ENCODE peak calls at places on chromosomes 5 and 9, in five cellular contexts. One of them, this sample, is unnamed.

GRCh38 chr5:82911902-82912301 is 165.3 kb downstream of the TMEM167A start:
- DNase-seq in mesendoderm: no peak
- DNase-seq in IMR-90: no peak
- DNase-seq in neuronal stem cell: no peak
- DNase-seq in mesenchymal stem cell: no peak
- DNase-seq in this sample: no peak

GRCh38 chr5:80656425-80656824 is 1.6 kb upstream of the DHFR start:
- DNase-seq in mesenchymal stem cell: peak; percentile 21
- DNase-seq in neuronal stem cell: no peak
- DNase-seq in IMR-90: peak; percentile 52
- DNase-seq in mesendoderm: peak; percentile 62
- DNase-seq in this sample: no peak

GRCh38 chr5:180370861-180371641 is 17.9 kb upstream of the GFPT2 start:
- DNase-seq in mesenchymal stem cell: no peak
- DNase-seq in mesendoderm: no peak
- DNase-seq in IMR-90: no peak
- DNase-seq in neuronal stem cell: no peak
- DNase-seq in this sample: peak; percentile 56

GRCh38 chr5:1661831-1662558 is 137.6 kb downstream of the MRPL36 start:
- DNase-seq in neuronal stem cell: no peak
- DNase-seq in mesenchymal stem cell: no peak
- DNase-seq in mesendoderm: no peak
- DNase-seq in IMR-90: no peak
- DNase-seq in this sample: peak; percentile 23

GRCh38 chr5:35919191-35919590 is 19.2 kb downstream of the CAPSL start:
- DNase-seq in mesendoderm: no peak
- DNase-seq in neuronal stem cell: no peak
- DNase-seq in mesenchymal stem cell: peak; percentile 37
- DNase-seq in IMR-90: peak; percentile 95
- DNase-seq in this sample: no peak

GRCh38 chr9:136438909-136439549 is 616 bp downstream of the INPP5E start:
- DNase-seq in neuronal stem cell: no peak
- DNase-seq in mesenchymal stem cell: peak; percentile 52
- DNase-seq in mesendoderm: peak; percentile 26
- DNase-seq in IMR-90: peak; percentile 11
- DNase-seq in this sample: peak; percentile 48

GRCh38 chr5:113181853-113182490 is 205.4 kb downstream of the DCP2 start:
- DNase-seq in mesenchymal stem cell: no peak
- DNase-seq in mesendoderm: no peak
- DNase-seq in IMR-90: no peak
- DNase-seq in neuronal stem cell: no peak
- DNase-seq in this sample: no peak

GRCh38 chr5:171415115-171415730 is 4.2 kb upstream of the FGF18 start:
- DNase-seq in neuronal stem cell: no peak
- DNase-seq in IMR-90: peak; percentile 63
- DNase-seq in mesendoderm: no peak
- DNase-seq in mesenchymal stem cell: no peak
- DNase-seq in this sample: peak; percentile 34

GRCh38 chr5:64811050-64811640 is 42.4 kb downstream of the CWC27 start:
- DNase-seq in IMR-90: peak; percentile 81
- DNase-seq in mesendoderm: peak; percentile 64
- DNase-seq in mesenchymal stem cell: peak; percentile 71
- DNase-seq in neuronal stem cell: peak; percentile 27
- DNase-seq in this sample: no peak

GRCh38 chr5:59586811-59587340 is 306.6 kb downstream of the PDE4D start:
- DNase-seq in mesendoderm: no peak
- DNase-seq in neuronal stem cell: no peak
- DNase-seq in mesenchymal stem cell: no peak
- DNase-seq in IMR-90: no peak
- DNase-seq in this sample: no peak

GRCh38 chr5:421901-422300 is 21.1 kb upstream of the EXOC3 start:
- DNase-seq in neuronal stem cell: no peak
- DNase-seq in mesendoderm: no peak
- DNase-seq in mesenchymal stem cell: no peak
- DNase-seq in IMR-90: no peak
- DNase-seq in this sample: no peak

GRCh38 chr5:54415896-54416640 is 39.4 kb upstream of the HSPB3 start:
- DNase-seq in neuronal stem cell: no peak
- DNase-seq in mesenchymal stem cell: no peak
- DNase-seq in IMR-90: peak; percentile 42
- DNase-seq in mesendoderm: peak; percentile 81
- DNase-seq in this sample: no peak

GRCh38 chr9:105901514-105902109 is 207.3 kb downstream of the TMEM38B start:
- DNase-seq in neuronal stem cell: peak; percentile 56
- DNase-seq in mesenchymal stem cell: peak; percentile 61
- DNase-seq in IMR-90: peak; percentile 3
- DNase-seq in mesendoderm: peak; percentile 89
- DNase-seq in this sample: peak; percentile 78

GRCh38 chr5:172115541-172115982 is 72.5 kb downstream of the STK10 start:
- DNase-seq in IMR-90: no peak
- DNase-seq in mesendoderm: no peak
- DNase-seq in neuronal stem cell: no peak
- DNase-seq in mesenchymal stem cell: no peak
- DNase-seq in this sample: no peak

GRCh38 chr5:52476346-52476745 is 311.4 kb upstream of the ITGA1 start:
- DNase-seq in mesenchymal stem cell: no peak
- DNase-seq in neuronal stem cell: no peak
- DNase-seq in mesendoderm: no peak
- DNase-seq in IMR-90: no peak
- DNase-seq in this sample: no peak

GRCh38 chr5:82164957-82165698 is 113.0 kb downstream of the RPS23 start:
- DNase-seq in neuronal stem cell: no peak
- DNase-seq in IMR-90: peak; percentile 84
- DNase-seq in mesendoderm: peak; percentile 65
- DNase-seq in mesenchymal stem cell: peak; percentile 64
- DNase-seq in this sample: peak; percentile 43

GRCh38 chr9:108775901-108776306 is 79.9 kb downstream of the ACTL7B start:
- DNase-seq in IMR-90: no peak
- DNase-seq in neuronal stem cell: no peak
- DNase-seq in mesenchymal stem cell: peak; percentile 32
- DNase-seq in mesendoderm: no peak
- DNase-seq in this sample: no peak

GRCh38 chr9:120914953-120915352 is 11.6 kb downstream of the TRAF1 start:
- DNase-seq in mesenchymal stem cell: no peak
- DNase-seq in neuronal stem cell: no peak
- DNase-seq in IMR-90: peak; percentile 82
- DNase-seq in mesendoderm: no peak
- DNase-seq in this sample: no peak

GRCh38 chr5:94433393-94434149 is 184.8 kb downstream of the KIAA0825 start:
- DNase-seq in neuronal stem cell: no peak
- DNase-seq in IMR-90: peak; percentile 64
- DNase-seq in mesenchymal stem cell: peak; percentile 81
- DNase-seq in mesendoderm: peak; percentile 13
- DNase-seq in this sample: no peak

GRCh38 chr9:81601639-81602623 is 87.4 kb downstream of the TLE1 start:
- DNase-seq in mesenchymal stem cell: peak; percentile 56
- DNase-seq in neuronal stem cell: no peak
- DNase-seq in mesendoderm: peak; percentile 31
- DNase-seq in IMR-90: peak; percentile 72
- DNase-seq in this sample: no peak

GRCh38 chr5:41863871-41864486 is 6.2 kb downstream of the OXCT1 start:
- DNase-seq in mesendoderm: no peak
- DNase-seq in neuronal stem cell: no peak
- DNase-seq in mesenchymal stem cell: peak; percentile 24
- DNase-seq in IMR-90: peak; percentile 51
- DNase-seq in this sample: no peak

GRCh38 chr5:95839658-95840057 is 17.1 kb upstream of the GLRX start:
- DNase-seq in IMR-90: no peak
- DNase-seq in neuronal stem cell: no peak
- DNase-seq in mesendoderm: no peak
- DNase-seq in mesenchymal stem cell: no peak
- DNase-seq in this sample: no peak

GRCh38 chr5:172444626-172445365 is 9.5 kb downstream of the SH3PXD2B start:
- DNase-seq in IMR-90: no peak
- DNase-seq in mesendoderm: no peak
- DNase-seq in neuronal stem cell: no peak
- DNase-seq in mesenchymal stem cell: no peak
- DNase-seq in this sample: no peak

GRCh38 chr5:77316871-77317661 is 106.6 kb downstream of the PDE8B start:
- DNase-seq in IMR-90: peak; percentile 25
- DNase-seq in mesenchymal stem cell: peak; percentile 49
- DNase-seq in neuronal stem cell: no peak
- DNase-seq in mesendoderm: no peak
- DNase-seq in this sample: no peak

GRCh38 chr5:112253478-112254250 is 165.4 kb downstream of the EPB41L4A start:
- DNase-seq in mesendoderm: no peak
- DNase-seq in neuronal stem cell: no peak
- DNase-seq in IMR-90: no peak
- DNase-seq in mesenchymal stem cell: no peak
- DNase-seq in this sample: no peak

GRCh38 chr9:7454490-7455110 is 345.0 kb downstream of the DMAC1 start:
- DNase-seq in mesenchymal stem cell: no peak
- DNase-seq in neuronal stem cell: no peak
- DNase-seq in mesendoderm: no peak
- DNase-seq in IMR-90: no peak
- DNase-seq in this sample: no peak

GRCh38 chr5:132011561-132012384 is at the start of gene ACSL6:
- DNase-seq in mesendoderm: peak; percentile 18
- DNase-seq in mesenchymal stem cell: peak; percentile 10
- DNase-seq in neuronal stem cell: no peak
- DNase-seq in IMR-90: no peak
- DNase-seq in this sample: peak; percentile 43

GRCh38 chr5:97297063-97297715 is 114.1 kb upstream of the RIOK2 start:
- DNase-seq in mesenchymal stem cell: peak; percentile 29
- DNase-seq in IMR-90: peak; percentile 23
- DNase-seq in mesendoderm: peak; percentile 91
- DNase-seq in neuronal stem cell: peak; percentile 37
- DNase-seq in this sample: peak; percentile 76

DNA sequence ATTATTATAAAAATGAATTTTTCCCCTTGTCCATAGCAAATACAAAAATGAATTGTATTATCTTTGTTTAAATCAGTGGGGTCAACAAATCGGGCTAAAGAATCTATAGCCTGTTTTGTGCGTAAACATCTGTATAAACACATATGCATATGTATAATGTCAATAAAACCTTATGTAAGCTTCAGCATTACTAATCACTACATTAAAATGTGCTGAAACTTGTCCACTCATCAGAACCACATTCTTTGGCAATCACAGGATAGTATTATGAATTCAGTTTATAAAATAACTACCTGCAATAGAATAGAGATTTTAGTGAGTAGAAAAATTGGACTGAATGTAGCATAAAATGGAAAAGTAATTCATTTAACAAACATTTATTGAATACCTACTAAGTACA is 30.6 kb downstream of the RGMB start:
- DNase-seq in IMR-90: no peak
- DNase-seq in neuronal stem cell: no peak
- DNase-seq in mesendoderm: no peak
- DNase-seq in mesenchymal stem cell: no peak
- DNase-seq in this sample: no peak
- H3K18ac ChIP-seq in IMR-90: no peak overlapping the region
- H3K18ac ChIP-seq in neuronal stem cell: no peak overlapping the region
- H3K18ac ChIP-seq in mesendoderm: no peak overlapping the region
- H3K18ac ChIP-seq in mesenchymal stem cell: no peak overlapping the region
- H3K18ac ChIP-seq in this sample: no peak overlapping the region

GRCh38 chr9:68619056-68619455 is 78.4 kb upstream of the TMEM252 start:
- DNase-seq in mesendoderm: no peak
- DNase-seq in IMR-90: no peak
- DNase-seq in neuronal stem cell: no peak
- DNase-seq in mesenchymal stem cell: no peak
- DNase-seq in this sample: no peak
- H3K18ac ChIP-seq in mesendoderm: no peak overlapping the region
- H3K18ac ChIP-seq in IMR-90: no peak overlapping the region
- H3K18ac ChIP-seq in neuronal stem cell: no peak overlapping the region
- H3K18ac ChIP-seq in mesenchymal stem cell: no peak overlapping the region
- H3K18ac ChIP-seq in this sample: no peak overlapping the region

GRCh38 chr9:116344416-116344815 is 190.8 kb downstream of the PAPPA start:
- DNase-seq in mesendoderm: no peak
- DNase-seq in mesenchymal stem cell: no peak
- DNase-seq in neuronal stem cell: no peak
- DNase-seq in IMR-90: no peak
- DNase-seq in this sample: no peak

GRCh38 chr9:116345393-116345792 is 191.8 kb downstream of the PAPPA start:
- DNase-seq in IMR-90: no peak
- DNase-seq in mesendoderm: no peak
- DNase-seq in mesenchymal stem cell: no peak
- DNase-seq in neuronal stem cell: no peak
- DNase-seq in this sample: no peak

GRCh38 chr9:116340270-116340669 is 186.7 kb downstream of the PAPPA start:
- DNase-seq in IMR-90: no peak
- DNase-seq in neuronal stem cell: no peak
- DNase-seq in mesenchymal stem cell: no peak
- DNase-seq in mesendoderm: no peak
- DNase-seq in this sample: no peak

GRCh38 chr9:116342071-116342470 is 188.5 kb downstream of the PAPPA start:
- DNase-seq in mesendoderm: no peak
- DNase-seq in neuronal stem cell: no peak
- DNase-seq in mesenchymal stem cell: no peak
- DNase-seq in IMR-90: no peak
- DNase-seq in this sample: no peak

DNA sequence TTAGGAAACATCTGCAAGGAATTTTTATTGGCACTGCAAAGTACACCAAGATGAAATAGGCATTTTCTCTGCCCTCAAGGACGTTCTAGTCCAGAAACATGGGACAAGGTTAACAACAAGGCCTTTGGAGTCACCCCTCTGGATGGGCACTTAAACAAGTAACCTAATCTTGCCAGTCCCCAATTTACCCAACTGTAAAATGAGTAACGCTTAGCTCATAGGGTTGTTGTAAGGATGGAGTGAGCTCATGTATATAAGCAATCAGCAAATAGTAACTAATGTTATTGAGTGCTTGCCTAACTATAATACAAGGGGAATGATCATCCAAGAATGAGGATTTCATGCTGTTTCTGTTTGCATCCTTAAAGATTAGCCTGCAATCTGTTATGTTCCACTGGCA is 189.3 kb downstream of the PAPPA start:
- DNase-seq in mesendoderm: no peak
- DNase-seq in mesenchymal stem cell: no peak
- DNase-seq in neuronal stem cell: no peak
- DNase-seq in IMR-90: peak; percentile 47
- DNase-seq in this sample: no peak
- H3K18ac ChIP-seq in mesendoderm: no peak overlapping the region
- H3K18ac ChIP-seq in mesenchymal stem cell: no peak overlapping the region
- H3K18ac ChIP-seq in neuronal stem cell: no peak overlapping the region
- H3K18ac ChIP-seq in IMR-90: no peak overlapping the region
- H3K18ac ChIP-seq in this sample: no peak overlapping the region

GRCh38 chr9:126459126-126459525 is 132.5 kb downstream of the MVB12B start:
- DNase-seq in mesenchymal stem cell: no peak
- DNase-seq in IMR-90: no peak
- DNase-seq in neuronal stem cell: no peak
- DNase-seq in mesendoderm: no peak
- DNase-seq in this sample: no peak
- H3K18ac ChIP-seq in mesenchymal stem cell: no peak overlapping the region
- H3K18ac ChIP-seq in IMR-90: no peak overlapping the region
- H3K18ac ChIP-seq in neuronal stem cell: peak overlapping the region; percentile 15
- H3K18ac ChIP-seq in mesendoderm: no peak overlapping the region
- H3K18ac ChIP-seq in this sample: no peak overlapping the region